ENCODE peak calls at places on chromosomes 7 and 10, in ten cellular contexts. F is GM12865; X is NCI-H524 treated with DMSO at 0.1 percent for 48 hours; T is neuronal stem cell; C is activated T-cell treated with anti-CD3 and anti-CD28 coated beads for 1 hour; K is GM23248; Y is naive thymus-derived CD8-positive, alpha-beta T cell; B is iPS-NIHi11; U is NCI-H345; S is EL. N is an unnamed sample.

GRCh38 chr7:117227091-117227490 is 95.8 kb downstream of the WNT2 start:
- DNase-seq in B (no peak), T (no peak), U (no peak), C (no peak), K (peak; percentile 36), Y (no peak), S (no peak), F (no peak), X (no peak), N (no peak)

GRCh38 chr10:34526186-34526585 is 288.9 kb downstream of the PARD3 start:
- DNase-seq in C (no peak), X (no peak), Y (no peak), S (peak; percentile 71), B (no peak), K (peak; percentile 78), F (no peak), U (no peak), T (no peak), N (no peak)

GRCh38 chr10:132294561-132295320 is 13.0 kb downstream of the STK32C start:
- DNase-seq in Y (no peak), X (no peak), T (peak; percentile 64), C (no peak), F (no peak), K (no peak), B (peak; percentile 91), S (no peak), U (peak; percentile 72), N (no peak)

GRCh38 chr10:33066558-33067236 is 108.7 kb upstream of the ITGB1 start:
- DNase-seq in U (no peak), B (peak; percentile 20), K (peak; percentile 78), S (peak; percentile 92), T (no peak), C (no peak), Y (no peak), F (no peak), X (no peak), N (no peak)

GRCh38 chr10:4332764-4333473 is 493.1 kb upstream of the AKR1E2 start:
- DNase-seq in U (no peak), X (no peak), T (no peak), Y (no peak), S (no peak), K (no peak), F (no peak), C (no peak), B (no peak), N (no peak)

GRCh38 chr7:32251659-32252058 is 181.5 kb upstream of the PDE1C start:
- DNase-seq in X (no peak), Y (no peak), S (no peak), C (no peak), T (no peak), U (no peak), F (no peak), K (no peak), B (no peak), N (no peak)

GRCh38 chr7:150939052-150939810 is 38.9 kb downstream of the KCNH2 start:
- DNase-seq in T (no peak), Y (no peak), S (no peak), C (no peak), F (no peak), U (no peak), X (peak; percentile 16), B (no peak), K (no peak), N (no peak)

GRCh38 chr10:65294329-65294728 is 1631.5 kb upstream of the LRRTM3 start:
- DNase-seq in K (no peak), C (no peak), S (no peak), B (no peak), Y (no peak), U (no peak), T (no peak), F (no peak), X (no peak), N (no peak)

GRCh38 chr10:70748801-70749573 is 36.2 kb downstream of the TBATA start:
- DNase-seq in Y (no peak), C (no peak), X (no peak), B (no peak), S (no peak), U (no peak), F (no peak), K (no peak), T (no peak), N (no peak)

GRCh38 chr7:94301024-94301588 is 93.6 kb upstream of the COL1A2 start:
- DNase-seq in B (peak; percentile 85), T (peak; percentile 57), F (no peak), X (no peak), K (peak; percentile 98), Y (no peak), S (peak; percentile 99), U (no peak), C (no peak), N (no peak)

GRCh38 chr10:98642281-98642680 is 195.5 kb upstream of the HPS1 start:
- DNase-seq in T (no peak), F (no peak), X (no peak), C (no peak), S (no peak), Y (no peak), U (no peak), K (peak; percentile 58), B (no peak), N (no peak)

GRCh38 chr7:149329265-149329664 is 67.3 kb downstream of the ZNF783 start:
- DNase-seq in X (no peak), S (no peak), B (no peak), Y (no peak), K (no peak), C (no peak), U (no peak), T (no peak), F (no peak), N (no peak)

GRCh38 chr10:5840314-5841307 is 27.4 kb upstream of the GDI2 start:
- DNase-seq in B (peak; percentile 57), S (no peak), U (no peak), X (no peak), Y (no peak), K (no peak), C (no peak), F (peak; percentile 88), T (no peak), N (no peak)

GRCh38 chr10:67665491-67665890 is 30.5 kb downstream of the CTNNA3 start:
- DNase-seq in X (no peak), S (no peak), T (no peak), B (peak; percentile 37), Y (no peak), C (no peak), U (no peak), F (peak; percentile 39), K (no peak), N (no peak)

GRCh38 chr7:30662431-30662939 is 19.8 kb downstream of the CRHR2 start:
- DNase-seq in B (no peak), F (no peak), C (no peak), S (no peak), Y (no peak), X (no peak), U (no peak), K (no peak), T (no peak), N (no peak)

GRCh38 chr7:21099432-21099831 is 312.7 kb upstream of the SP8 start:
- DNase-seq in U (no peak), B (no peak), C (no peak), Y (no peak), K (no peak), X (no peak), T (no peak), S (no peak), F (peak; percentile 12), N (no peak)